ENCODE peak calls at places on chromosome 22, in six cellular contexts. H is progenitor cell of endocrine pancreas, X is cardiac muscle cell, J is NB4, N is Calu3, C is lower leg skin. Q is an unnamed sample.

GRCh38 chr22:20970939-20971657 is 4.0 kb downstream of the AIFM3 start:
- DNase-seq in H (no peak), X (no peak), J (no peak), N (no peak), C (no peak), Q (no peak)

GRCh38 chr22:41050873-41051272 is 41.5 kb upstream of the EP300 start:
- DNase-seq in H (no peak), X (no peak), J (no peak), N (no peak), C (no peak), Q (no peak)

GRCh38 chr22:45211435-45211834 is 29.3 kb downstream of the KIAA0930 start:
- DNase-seq in H (no peak), X (no peak), J (no peak), N (no peak), C (no peak), Q (no peak)

GRCh38 chr22:20956258-20957117 is 10.6 kb upstream of the AIFM3 start:
- DNase-seq in H (no peak), X (peak; percentile 50), J (no peak), N (peak; percentile 72), C (no peak), Q (no peak)

GRCh38 chr22:23124611-23125511 is 16.9 kb downstream of the RSPH14 start:
- DNase-seq in H (no peak), X (no peak), J (no peak), N (no peak), C (no peak), Q (no peak)

GRCh38 chr22:41919357-41920224 is 4.7 kb upstream of the SHISA8 start:
- DNase-seq in H (peak; percentile 46), X (peak; percentile 47), J (peak; percentile 78), N (no peak), C (no peak), Q (peak; percentile 72)

GRCh38 chr22:41446057-41446501 is 522 bp downstream of the TOB2 start:
- DNase-seq in H (no peak), X (no peak), J (peak; percentile 45), N (peak; percentile 31), C (peak; percentile 20), Q (no peak)

GRCh38 chr22:31192513-31192912 is 19.6 kb upstream of the LIMK2 start:
- DNase-seq in H (no peak), X (peak; percentile 66), J (peak; percentile 63), N (no peak), C (no peak), Q (no peak)

GRCh38 chr22:22882033-22882717 is 5.4 kb upstream of the IGLL5 start:
- DNase-seq in H (no peak), X (no peak), J (peak; percentile 52), N (peak; percentile 37), C (no peak), Q (no peak)

GRCh38 chr22:45008853-45009751 is 703 bp downstream of the PHF21B start:
- DNase-seq in H (peak; percentile 29), X (peak; percentile 21), J (no peak), N (no peak), C (no peak), Q (no peak)

GRCh38 chr22:35230417-35230816 is 26.9 kb upstream of the HMGXB4 start:
- DNase-seq in H (no peak), X (no peak), J (no peak), N (no peak), C (no peak), Q (no peak)

GRCh38 chr22:31250740-31251330 is 38.7 kb downstream of the LIMK2 start:
- DNase-seq in H (no peak), X (peak; percentile 51), J (peak; percentile 42), N (no peak), C (no peak), Q (no peak)

GRCh38 chr22:47042861-47043496 is 280.5 kb downstream of the TBC1D22A start:
- DNase-seq in H (no peak), X (no peak), J (no peak), N (no peak), C (no peak), Q (no peak)

GRCh38 chr22:47057916-47058585 is 295.6 kb downstream of the TBC1D22A start:
- DNase-seq in H (no peak), X (no peak), J (no peak), N (no peak), C (no peak), Q (peak; percentile 44)

GRCh38 chr22:49574861-49575702 is 252.6 kb downstream of the BRD1 start:
- DNase-seq in H (no peak), X (no peak), J (no peak), N (no peak), C (no peak), Q (peak; percentile 24)

GRCh38 chr22:34993548-34993947 is 72.4 kb upstream of the ISX start:
- DNase-seq in H (no peak), X (no peak), J (no peak), N (no peak), C (no peak), Q (no peak)

GRCh38 chr22:37627545-37627944 is 11.9 kb upstream of the SH3BP1 start:
- DNase-seq in H (no peak), X (no peak), J (no peak), N (no peak), C (no peak), Q (no peak)

GRCh38 chr22:45254388-45254787 is 13.7 kb upstream of the KIAA0930 start:
- DNase-seq in H (no peak), X (no peak), J (no peak), N (no peak), C (no peak), Q (no peak)

GRCh38 chr22:23066200-23067022 is 3.9 kb upstream of the GNAZ start:
- DNase-seq in H (peak; percentile 7), X (no peak), J (no peak), N (no peak), C (no peak), Q (peak; percentile 28)

GRCh38 chr22:47166446-47167016 is 404.1 kb downstream of the TBC1D22A start:
- DNase-seq in H (no peak), X (no peak), J (no peak), N (no peak), C (no peak), Q (no peak)

GRCh38 chr22:26658161-26658560 is 773 bp downstream of the MIAT start:
- DNase-seq in H (no peak), X (no peak), J (no peak), N (no peak), C (no peak), Q (no peak)

GRCh38 chr22:36573815-36574350 is 44.9 kb upstream of the EIF3D start:
- DNase-seq in H (no peak), X (no peak), J (no peak), N (no peak), C (no peak), Q (no peak)

GRCh38 chr22:23062616-23063538 is 7.4 kb upstream of the GNAZ start:
- DNase-seq in H (no peak), X (no peak), J (no peak), N (no peak), C (no peak), Q (no peak)

GRCh38 chr22:27474711-27475547 is 326.6 kb downstream of the MN1 start:
- DNase-seq in H (no peak), X (peak; percentile 89), J (no peak), N (peak; percentile 83), C (peak; percentile 51), Q (no peak)

GRCh38 chr22:49549256-49549655 is 278.4 kb downstream of the BRD1 start:
- DNase-seq in H (no peak), X (no peak), J (no peak), N (no peak), C (no peak), Q (no peak)

GRCh38 chr22:42001127-42001526 is 2.5 kb downstream of the WBP2NL start:
- DNase-seq in H (no peak), X (no peak), J (no peak), N (no peak), C (no peak), Q (no peak)

GRCh38 chr22:46233231-46233630 is 16.9 kb downstream of the CDPF1 start:
- DNase-seq in H (no peak), X (no peak), J (peak; percentile 76), N (no peak), C (peak; percentile 30), Q (peak; percentile 60)

GRCh38 chr22:22507743-22508273 is 734 bp downstream of the ZNF280B start:
- DNase-seq in H (no peak), X (no peak), J (peak; percentile 14), N (no peak), C (no peak), Q (no peak)

GRCh38 chr22:17830041-17830961 is 56.0 kb upstream of the BID start:
- DNase-seq in H (peak; percentile 88), X (peak; percentile 86), J (peak; percentile 73), N (peak; percentile 91), C (peak; percentile 87), Q (peak; percentile 86)
- TF ChIP-seq CTCF in H (peak; percentile 99), X (peak; percentile 99), J (peak; percentile 95), N (peak; percentile 98), C (peak; percentile 72), Q (peak; percentile 97)

GRCh38 chr22:39529487-39529851 is 3.1 kb downstream of the RPS19BP1 start:
- DNase-seq in H (no peak), X (no peak), J (no peak), N (no peak), C (no peak), Q (no peak)
- TF ChIP-seq CTCF in H (no peak), X (no peak), J (no peak), N (no peak), C (no peak), Q (no peak)

DNA sequence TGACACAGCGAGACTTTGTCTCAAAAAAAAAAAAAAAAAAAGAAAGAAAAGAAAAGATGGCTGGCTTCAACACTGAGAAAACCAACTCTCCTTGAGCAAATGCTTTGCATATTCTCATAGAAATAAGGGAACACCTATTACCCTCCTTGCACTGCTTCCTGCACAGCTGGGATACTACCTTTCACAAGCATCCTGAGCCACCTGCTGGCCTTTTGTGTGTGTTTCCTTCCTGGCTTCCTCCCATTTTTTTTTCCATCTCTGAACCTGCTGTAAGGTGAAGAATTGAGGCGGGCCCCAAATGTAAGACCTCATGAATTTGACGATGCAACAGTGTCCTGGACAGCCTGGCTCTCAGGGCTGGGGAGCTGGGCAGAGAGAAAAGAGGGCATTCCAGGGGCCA is 1.9 kb upstream of the RFPL3 start:
- DNase-seq in H (no peak), X (no peak), J (no peak), N (peak; percentile 36), C (no peak), Q (no peak)
- TF ChIP-seq CTCF in H (peak; percentile 44), X (no peak), J (no peak), N (peak; percentile 20), C (no peak), Q (no peak)

DNA sequence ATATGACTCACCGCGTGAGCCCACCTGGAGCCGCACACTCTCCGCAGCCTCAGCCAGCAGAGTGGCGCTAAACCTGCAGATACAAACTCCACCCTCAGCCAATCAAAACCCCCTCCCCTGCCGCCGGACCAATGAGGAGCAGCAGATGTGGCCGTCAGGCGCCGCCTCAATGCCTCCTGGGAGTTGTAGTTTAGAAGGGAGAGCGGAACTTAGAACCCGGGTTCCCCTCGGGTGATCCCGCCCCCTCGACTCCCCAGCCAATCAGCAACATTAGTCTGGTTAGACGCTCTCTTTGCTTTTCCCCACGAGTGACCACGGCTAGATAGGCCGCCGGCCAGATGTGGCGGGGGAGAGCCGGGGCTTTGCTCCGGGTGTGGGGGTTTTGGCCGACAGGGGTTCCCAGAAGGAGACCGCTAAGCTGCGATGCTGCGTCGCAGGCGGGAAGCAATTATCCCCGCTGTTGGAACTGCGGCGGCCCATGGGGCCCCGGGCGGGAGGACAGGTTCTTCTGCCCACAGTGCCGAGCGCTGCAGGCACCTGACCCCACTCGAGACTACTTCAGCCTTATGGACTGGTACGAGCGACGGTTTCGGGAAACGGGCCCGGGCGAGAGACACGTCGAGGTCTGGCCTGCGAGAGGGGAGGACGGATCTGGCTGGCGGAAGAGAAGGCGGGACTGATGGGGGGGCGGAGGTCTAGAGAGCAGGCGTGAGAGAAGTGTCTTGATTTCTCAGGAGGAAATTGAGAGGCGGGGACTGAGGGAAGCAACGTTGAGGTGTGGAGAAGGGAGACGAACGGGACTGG is at the start of the genes CHEK2 and HSCB:
- DNase-seq in H (peak; percentile 93), X (peak; percentile 99), J (peak; percentile 99), N (peak; percentile 98), C (peak; percentile 98), Q (peak; percentile 98)
- TF ChIP-seq CTCF in H (no peak), X (peak; percentile 2), J (peak; percentile 22), N (no peak), C (no peak), Q (peak; percentile 69)